ENCODE peak calls at places on chromosome 5, in eight cellular contexts. T is NB4, K is cardiac fibroblast, W is astrocyte, V is kidney, M is fibroblast of villous mesenchyme, N is OCI-LY7, I is cardiac muscle cell. C is an unnamed sample.

GRCh38 chr5:185095-186070 is 5.9 kb upstream of the LRRC14B start:
- DNase-seq in T (no peak), K (no peak), W (no peak), V (peak), M (peak), N (no peak), I (no peak), C (peak)

GRCh38 chr5:90096415-90097081 is 313.0 kb downstream of the CETN3 start:
- DNase-seq in T (peak), K (peak), W (peak), V (no peak), M (peak), N (no peak), I (peak), C (peak)

GRCh38 chr5:107652839-107653607 is 17.7 kb downstream of the EFNA5 start:
- DNase-seq in T (no peak), K (peak), W (no peak), V (no peak), M (no peak), N (no peak), I (no peak), C (no peak)

GRCh38 chr5:33170414-33170813 is 270.4 kb upstream of the TARS1 start:
- DNase-seq in T (no peak), K (no peak), W (peak), V (no peak), M (no peak), N (peak), I (peak), C (peak)

GRCh38 chr5:91272858-91273257 is 110.3 kb downstream of the ARRDC3 start:
- DNase-seq in T (peak), K (no peak), W (peak), V (no peak), M (no peak), N (no peak), I (no peak), C (peak)

GRCh38 chr5:78594946-78595921 is 53.3 kb downstream of the LHFPL2 start:
- DNase-seq in T (peak), K (peak), W (peak), V (no peak), M (peak), N (no peak), I (peak), C (peak)

GRCh38 chr5:52674815-52675545 is 112.7 kb upstream of the ITGA1 start:
- DNase-seq in T (no peak), K (peak), W (peak), V (no peak), M (peak), N (no peak), I (peak), C (peak)

GRCh38 chr5:21680661-21681060 is 1172.5 kb downstream of the CDH12 start:
- DNase-seq in T (no peak), K (no peak), W (peak), V (no peak), M (no peak), N (no peak), I (peak), C (no peak)

GRCh38 chr5:50694027-50694590 is 27.7 kb downstream of the PARP8 start:
- DNase-seq in T (peak), K (no peak), W (no peak), V (no peak), M (no peak), N (no peak), I (no peak), C (no peak)

GRCh38 chr5:68418230-68418629 is 202.7 kb downstream of the PIK3R1 start:
- DNase-seq in T (no peak), K (peak), W (no peak), V (no peak), M (peak), N (no peak), I (no peak), C (peak)

GRCh38 chr5:180628827-180629702 is 20.3 kb downstream of the FLT4 start:
- DNase-seq in T (no peak), K (no peak), W (no peak), V (no peak), M (no peak), N (no peak), I (no peak), C (no peak)

GRCh38 chr5:105684799-105685198 is 1985.9 kb downstream of the EFNA5 start:
- DNase-seq in T (no peak), K (no peak), W (peak), V (no peak), M (no peak), N (no peak), I (no peak), C (no peak)

GRCh38 chr5:112594060-112594850 is 143.4 kb upstream of the APC start:
- DNase-seq in T (no peak), K (no peak), W (peak), V (no peak), M (no peak), N (peak), I (no peak), C (no peak)

GRCh38 chr5:143338658-143339366 is 64.7 kb downstream of the NR3C1 start:
- DNase-seq in T (no peak), K (peak), W (peak), V (no peak), M (peak), N (no peak), I (peak), C (peak)

GRCh38 chr5:116486588-116486987 is 88.0 kb downstream of the SEMA6A start:
- DNase-seq in T (no peak), K (no peak), W (no peak), V (no peak), M (no peak), N (no peak), I (no peak), C (no peak)

GRCh38 chr5:111226556-111226955 is 2.4 kb downstream of the CAMK4 start:
- DNase-seq in T (no peak), K (no peak), W (no peak), V (no peak), M (no peak), N (no peak), I (no peak), C (no peak)

GRCh38 chr5:155008669-155009068 is 4.9 kb upstream of the KIF4B start:
- DNase-seq in T (no peak), K (no peak), W (peak), V (no peak), M (no peak), N (no peak), I (no peak), C (peak)

GRCh38 chr5:9464478-9464877 is 81.4 kb downstream of the SEMA5A start:
- DNase-seq in T (no peak), K (no peak), W (no peak), V (no peak), M (no peak), N (no peak), I (no peak), C (no peak)

GRCh38 chr5:107542428-107542827 is 128.3 kb downstream of the EFNA5 start:
- DNase-seq in T (no peak), K (peak), W (peak), V (peak), M (peak), N (peak), I (peak), C (peak)

GRCh38 chr5:57298985-57299491 is 125.2 kb downstream of the GPBP1 start:
- DNase-seq in T (peak), K (peak), W (peak), V (no peak), M (peak), N (peak), I (peak), C (peak)

GRCh38 chr5:125134216-125135081 is 388.0 kb upstream of the ZNF608 start:
- DNase-seq in T (no peak), K (peak), W (peak), V (no peak), M (peak), N (no peak), I (peak), C (peak)

GRCh38 chr5:23072179-23072578 is 219.0 kb upstream of the CDH12 start:
- DNase-seq in T (no peak), K (no peak), W (no peak), V (no peak), M (no peak), N (no peak), I (no peak), C (no peak)

GRCh38 chr5:148374693-148375360 is 8.9 kb upstream of the FBXO38 start:
- DNase-seq in T (peak), K (peak), W (peak), V (no peak), M (peak), N (peak), I (peak), C (peak)

GRCh38 chr5:151477106-151477505 is 29.7 kb downstream of the SLC36A1 start:
- DNase-seq in T (peak), K (no peak), W (no peak), V (no peak), M (peak), N (no peak), I (peak), C (no peak)

GRCh38 chr5:39717186-39717897 is 292.6 kb upstream of the DAB2 start:
- DNase-seq in T (no peak), K (no peak), W (no peak), V (no peak), M (peak), N (no peak), I (no peak), C (peak)

GRCh38 chr5:155943516-155944407 is 383.2 kb upstream of the SGCD start:
- DNase-seq in T (peak), K (peak), W (peak), V (peak), M (peak), N (peak), I (peak), C (peak)

GRCh38 chr5:168676499-168676898 is 97.3 kb upstream of the PANK3 start:
- DNase-seq in T (no peak), K (no peak), W (no peak), V (no peak), M (no peak), N (no peak), I (no peak), C (no peak)
- H3K4me3 ChIP-seq in T (no peak), K (no peak), W (no peak), V (no peak), M (no peak), N (no peak), I (no peak), C (no peak)

GRCh38 chr5:140366770-140367630 is 7.0 kb downstream of the SLC4A9 start:
- DNase-seq in T (no peak), K (no peak), W (no peak), V (no peak), M (no peak), N (no peak), I (no peak), C (no peak)
- TF ChIP-seq CTCF in T (no peak), K (no peak), W (no peak), V (no peak), M (no peak), N (no peak), I (no peak), C (no peak)

DNA sequence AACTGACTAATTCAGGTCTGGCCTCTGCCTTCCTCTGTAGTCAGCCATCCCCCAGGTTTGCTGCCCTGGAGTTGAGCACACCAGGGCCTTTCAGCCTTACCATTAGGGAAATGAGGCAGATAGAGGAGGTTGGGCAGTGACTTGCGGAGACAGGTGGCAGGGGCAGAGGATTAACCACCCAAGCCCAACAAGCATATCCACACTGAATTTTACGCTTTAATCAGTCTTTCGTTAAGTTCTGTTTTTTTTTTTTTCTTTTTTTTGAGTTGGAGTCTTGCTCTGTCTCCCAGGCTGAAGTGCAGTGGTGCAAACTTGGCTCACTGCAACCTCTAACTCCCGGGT is 80.0 kb upstream of the TNFAIP8 start:
- DNase-seq in T (peak), K (no peak), W (no peak), V (no peak), M (no peak), N (peak), I (no peak), C (no peak)
- H3K4me3 ChIP-seq in T (no peak), K (no peak), W (no peak), V (no peak), M (no peak), N (peak), I (no peak), C (no peak)

DNA sequence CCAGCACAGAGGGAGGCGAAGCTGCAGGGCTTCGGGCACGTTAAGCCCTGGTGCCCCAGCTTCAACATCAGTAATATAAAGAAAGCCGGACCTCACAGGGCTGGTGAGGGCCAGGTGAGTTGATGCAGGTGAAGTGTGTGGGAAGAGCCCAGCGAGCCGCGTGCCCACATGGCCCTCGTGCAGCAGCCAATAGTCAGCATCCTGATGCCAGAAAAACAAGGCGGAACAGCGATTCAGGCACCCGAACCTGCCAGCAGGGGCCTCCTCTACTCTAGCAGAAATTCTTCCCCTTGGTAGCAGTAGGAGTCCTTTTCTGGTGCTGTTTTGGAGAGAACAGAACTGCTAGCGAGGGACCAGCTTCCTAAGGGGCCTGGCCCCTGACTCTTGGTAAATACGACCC is 7.8 kb downstream of the MED10 start:
- DNase-seq in T (no peak), K (no peak), W (no peak), V (no peak), M (no peak), N (no peak), I (no peak), C (no peak)
- TF ChIP-seq CTCF in T (peak), K (no peak), W (no peak), V (no peak), M (no peak), N (no peak), I (no peak), C (no peak)

DNA sequence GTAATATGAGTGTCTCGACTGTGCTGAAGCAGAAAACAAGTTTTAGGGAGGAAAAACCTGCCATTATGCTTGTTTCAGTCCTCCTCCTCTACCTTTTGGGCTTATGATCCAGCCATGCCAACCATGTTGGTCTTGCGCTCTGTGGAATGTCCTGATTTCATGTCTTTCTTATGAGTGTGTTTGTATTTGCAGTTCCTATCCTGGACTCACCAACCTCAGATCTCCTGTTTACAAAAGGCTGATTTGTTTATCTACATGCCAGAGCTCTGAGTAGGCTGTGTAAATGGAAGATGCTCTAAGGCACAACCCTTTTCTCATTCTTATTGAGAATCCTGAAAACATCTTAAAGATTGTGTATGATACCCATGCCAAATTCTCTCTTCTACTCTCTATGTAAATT is 138.6 kb downstream of the ARHGEF28 start:
- DNase-seq in T (no peak), K (no peak), W (peak), V (no peak), M (peak), N (no peak), I (no peak), C (no peak)
- H3K4me3 ChIP-seq in T (no peak), K (no peak), W (no peak), V (no peak), M (no peak), N (no peak), I (no peak), C (no peak)

C was measured in fibroblast of the aortic adventitia.